ENCODE peak calls at places on chromosomes 3 and 15, in six cellular contexts. D is heart left ventricle, M is IMR-90, S is GM23248, Q is astrocyte, G is stomach. V is an unnamed sample.

GRCh38 chr15:80591471-80591870 is 103.6 kb upstream of the ABHD17C start:
- DNase-seq in G (no peak), D (no peak), S (no peak), Q (no peak), M (no peak), V (no peak)

GRCh38 chr3:37462452-37462851 is 288.1 kb upstream of the LRRFIP2 start:
- DNase-seq in M (no peak), Q (no peak), D (no peak), G (no peak), S (no peak), V (no peak)

GRCh38 chr15:69451951-69452701 is 492 bp upstream of the RPLP1 start:
- DNase-seq in G (no peak), S (peak; percentile 66), D (no peak), Q (peak; percentile 53), M (peak; percentile 56), V (peak; percentile 36)

GRCh38 chr15:76208084-76208785 is 103.0 kb downstream of the ETFA start:
- DNase-seq in S (no peak), D (no peak), G (peak; percentile 20), Q (no peak), M (no peak), V (no peak)

GRCh38 chr3:61935819-61936218 is 374.4 kb downstream of the PTPRG start:
- DNase-seq in D (no peak), M (no peak), G (no peak), Q (no peak), S (no peak), V (peak; percentile 94)

GRCh38 chr3:73656241-73656890 is 31.6 kb upstream of the PDZRN3 start:
- DNase-seq in Q (peak; percentile 71), G (no peak), D (no peak), M (peak; percentile 29), S (peak; percentile 57), V (no peak)

GRCh38 chr3:71873093-71873611 is 88.2 kb upstream of the PROK2 start:
- DNase-seq in Q (no peak), D (no peak), M (no peak), G (no peak), S (no peak), V (no peak)

GRCh38 chr15:63923993-63924950 is 90.5 kb upstream of the HERC1 start:
- DNase-seq in G (no peak), S (no peak), M (no peak), Q (peak; percentile 33), D (no peak), V (no peak)

GRCh38 chr3:26622634-26623408 is at the start of gene LRRC3B:
- DNase-seq in S (no peak), M (no peak), G (no peak), Q (no peak), D (no peak), V (no peak)

GRCh38 chr3:119559441-119559963 is at the start of gene CD80:
- DNase-seq in M (peak; percentile 38), G (peak; percentile 75), Q (peak; percentile 21), D (peak; percentile 70), S (peak; percentile 72), V (peak; percentile 48)

GRCh38 chr3:152298393-152299242 is 29.9 kb downstream of the MBNL1 start:
- DNase-seq in M (peak; percentile 99), G (peak; percentile 36), D (peak; percentile 60), Q (peak; percentile 95), S (peak; percentile 92), V (peak; percentile 90)

GRCh38 chr15:38189651-38190280 is 62.9 kb upstream of the SPRED1 start:
- DNase-seq in S (peak; percentile 13), Q (peak; percentile 6), D (no peak), G (no peak), M (no peak), V (no peak)

GRCh38 chr3:82802501-82802900 is 1041.1 kb upstream of the GBE1 start:
- DNase-seq in M (no peak), Q (no peak), D (no peak), S (no peak), G (no peak), V (no peak)

GRCh38 chr15:49815937-49816336 is 195.1 kb downstream of the DTWD1 start:
- DNase-seq in M (peak; percentile 76), G (no peak), S (peak; percentile 93), D (peak; percentile 33), Q (peak; percentile 97), V (no peak)

GRCh38 chr3:66812126-66812525 is 186.0 kb upstream of the KBTBD8 start:
- DNase-seq in G (no peak), M (peak; percentile 69), D (no peak), S (no peak), Q (peak; percentile 61), V (no peak)

GRCh38 chr15:61128343-61128742 is 100.8 kb downstream of the RORA start:
- DNase-seq in G (no peak), S (no peak), M (no peak), Q (no peak), D (no peak), V (no peak)

GRCh38 chr15:78065284-78065872 is 12.1 kb downstream of the TBC1D2B start:
- DNase-seq in D (peak; percentile 76), G (peak; percentile 47), M (peak; percentile 99), Q (peak; percentile 99), S (peak; percentile 99), V (no peak)

GRCh38 chr15:92709064-92709463 is 53.5 kb upstream of the FAM174B start:
- DNase-seq in Q (no peak), G (no peak), S (peak; percentile 5), M (no peak), D (no peak), V (no peak)

GRCh38 chr15:57112178-57112577 is 193.7 kb downstream of the TCF12 start:
- DNase-seq in G (no peak), M (peak; percentile 43), S (no peak), Q (peak; percentile 40), D (no peak), V (no peak)

GRCh38 chr15:58441376-58442070 is 9.7 kb downstream of the LIPC start:
- DNase-seq in S (peak; percentile 89), Q (peak; percentile 86), D (no peak), M (peak; percentile 87), G (no peak), V (peak; percentile 32)

GRCh38 chr15:80204231-80204630 is 47.8 kb downstream of the CTXND1 start:
- DNase-seq in S (no peak), Q (no peak), D (no peak), G (no peak), M (no peak), V (no peak)

GRCh38 chr3:155494332-155494731 is 200.8 kb upstream of the STRIT1 start:
- DNase-seq in M (no peak), S (no peak), D (no peak), G (no peak), Q (no peak), V (no peak)

GRCh38 chr3:155495387-155495786 is 201.9 kb upstream of the STRIT1 start:
- DNase-seq in M (peak; percentile 0), S (no peak), Q (peak; percentile 40), D (no peak), G (no peak), V (no peak)

GRCh38 chr3:155497930-155498647 is 204.6 kb upstream of the STRIT1 start:
- DNase-seq in G (no peak), Q (peak; percentile 96), M (peak; percentile 50), D (no peak), S (peak; percentile 94), V (no peak)

GRCh38 chr3:155492841-155493240 is 199.4 kb upstream of the STRIT1 start:
- DNase-seq in S (no peak), D (no peak), M (no peak), G (no peak), Q (no peak), V (no peak)

GRCh38 chr3:155496206-155496605 is 202.7 kb upstream of the STRIT1 start:
- DNase-seq in M (no peak), S (no peak), G (no peak), Q (no peak), D (no peak), V (no peak)
- H3K9me3 ChIP-seq in M (no peaks in the 10 kb centered on the region), S (no peaks in the 10 kb centered on the region), G (no peaks in the 10 kb centered on the region), Q (no peaks in the 10 kb centered on the region), D (no peaks in the 10 kb centered on the region), V (no peaks in the 10 kb centered on the region)

GRCh38 chr3:48709051-48709461 is 8.0 kb downstream of the IP6K2 start:
- DNase-seq in M (no peak), Q (peak; percentile 30), D (no peak), S (peak; percentile 69), G (no peak), V (no peak)
- H3K4me1 ChIP-seq in M (peaks cover 13% of the 10 kb centered on the region), Q (peaks cover 10% of the 10 kb centered on the region), D (peaks cover 7% of the 10 kb centered on the region), S (peaks cover 20% of the 10 kb centered on the region), G (peaks cover 77% of the 10 kb centered on the region), V (no peaks in the 10 kb centered on the region)

DNA sequence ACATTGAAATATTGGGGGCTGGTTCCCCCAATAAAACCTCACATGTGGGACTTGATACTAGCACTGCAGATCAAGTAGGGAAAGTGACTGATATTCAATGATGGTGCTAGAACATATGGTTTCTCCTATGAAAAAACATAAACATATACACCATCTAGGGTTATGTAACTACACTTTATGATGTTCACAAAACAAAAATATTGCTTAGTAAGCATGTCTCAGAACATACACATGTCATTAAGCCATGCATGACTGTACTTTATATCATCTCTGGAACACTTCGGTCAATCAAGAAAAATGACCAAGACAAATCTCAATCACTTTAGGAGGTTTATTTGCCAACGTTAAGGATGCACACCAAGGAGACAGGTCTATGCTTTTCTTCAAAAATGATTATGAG is 57.4 kb downstream of the ZNF717 start:
- DNase-seq in G (no peak), M (no peak), D (no peak), Q (no peak), S (no peak), V (no peak)
- H3K9me3 ChIP-seq in G (peaks cover 96% of the 10 kb centered on the region), M (peaks cover 38% of the 10 kb centered on the region), D (peaks cover 91% of the 10 kb centered on the region), Q (peaks cover 17% of the 10 kb centered on the region), S (no peaks in the 10 kb centered on the region), V (peaks cover 5% of the 10 kb centered on the region)

DNA sequence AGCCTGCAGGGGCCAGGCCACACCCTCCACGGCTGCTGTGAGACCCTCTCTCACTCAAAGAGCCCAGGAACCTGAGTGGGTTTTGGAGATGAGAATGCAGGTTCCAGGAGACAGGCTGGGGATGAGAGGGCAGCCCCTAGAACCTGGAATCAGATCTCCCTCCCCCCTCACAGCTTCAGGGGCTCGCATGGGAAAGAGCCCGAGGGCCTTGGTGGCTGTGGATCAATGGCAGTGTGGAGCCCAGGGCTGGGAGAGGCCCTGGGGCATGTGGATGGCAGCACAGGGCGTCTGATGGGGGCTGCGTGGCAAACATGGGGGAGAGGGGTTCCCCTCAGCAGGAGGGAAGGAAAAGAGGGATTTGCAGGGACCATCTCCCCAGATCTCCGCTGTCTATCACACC is 112.8 kb upstream of the RPL32 start:
- DNase-seq in S (no peak), Q (no peak), G (no peak), M (no peak), D (no peak), V (no peak)
- H3K4me1 ChIP-seq in S (peaks cover 22% of the 10 kb centered on the region), Q (peaks cover 11% of the 10 kb centered on the region), G (peaks cover 91% of the 10 kb centered on the region), M (peaks cover 12% of the 10 kb centered on the region), D (peaks cover 70% of the 10 kb centered on the region), V (no peaks in the 10 kb centered on the region)

GRCh38 chr3:16476636-16477035 is 36.9 kb downstream of the RFTN1 start:
- DNase-seq in M (peak; percentile 99), Q (peak; percentile 98), D (no peak), G (no peak), S (peak; percentile 77), V (peak; percentile 4)
- H3K9me3 ChIP-seq in M (no peaks in the 10 kb centered on the region), Q (no peaks in the 10 kb centered on the region), D (no peaks in the 10 kb centered on the region), G (no peaks in the 10 kb centered on the region), S (no peaks in the 10 kb centered on the region), V (no peaks in the 10 kb centered on the region)

GRCh38 chr3:177089901-177090300 is 107.4 kb downstream of the TBL1XR1 start:
- DNase-seq in S (no peak), G (no peak), D (no peak), Q (no peak), M (no peak), V (no peak)
- H3K4me1 ChIP-seq in S (no peaks in the 10 kb centered on the region), G (peaks cover 41% of the 10 kb centered on the region), D (peaks cover 10% of the 10 kb centered on the region), Q (no peaks in the 10 kb centered on the region), M (peaks cover 5% of the 10 kb centered on the region), V (peaks cover 10% of the 10 kb centered on the region)

V was measured in small intestine.